ENCODE peak calls at places on chromosome 18, in five cellular contexts. D is A549, Q is HepG2, G is transverse colon, J is tibial nerve. W is an unnamed sample. For H3K4me1, the result is how much of the 10 kb centered on the place peaks cover.

GRCh38 chr18:427005-427404 is 73.5 kb downstream of the COLEC12 start:
- DNase-seq in J (no peak), G (no peak), D (no peak), Q (no peak), W (peak)

GRCh38 chr18:66440433-66440832 is 163.5 kb downstream of the CDH19 start:
- DNase-seq in J (no peak), D (no peak), G (no peak), Q (peak), W (no peak)

GRCh38 chr18:2258954-2259353 is 312.4 kb downstream of the METTL4 start:
- DNase-seq in Q (no peak), J (no peak), G (no peak), D (no peak), W (no peak)

GRCh38 chr18:55186588-55186987 is 227.3 kb upstream of the CCDC68 start:
- DNase-seq in J (no peak), D (no peak), Q (no peak), G (no peak), W (no peak)

GRCh38 chr18:21575656-21576055 is 24.8 kb downstream of the ESCO1 start:
- DNase-seq in D (no peak), G (no peak), Q (no peak), J (no peak), W (no peak)

GRCh38 chr18:32802606-32803451 is 30.0 kb upstream of the KLHL14 start:
- DNase-seq in Q (peak), G (no peak), D (no peak), J (no peak), W (no peak)

GRCh38 chr18:52339891-52340371 is at the start of gene DCC:
- DNase-seq in G (peak), D (peak), J (no peak), Q (peak), W (no peak)

GRCh38 chr18:55262021-55262560 is 302.8 kb upstream of the CCDC68 start:
- DNase-seq in J (no peak), G (no peak), Q (no peak), D (no peak), W (no peak)

GRCh38 chr18:61335737-61336555 is 2.7 kb downstream of the CDH20 start:
- DNase-seq in J (no peak), G (no peak), Q (no peak), D (no peak), W (no peak)

GRCh38 chr18:3816601-3817363 is 366.8 kb downstream of the TGIF1 start:
- DNase-seq in Q (peak), D (peak), J (no peak), G (no peak), W (no peak)

GRCh38 chr18:11146238-11146946 is 3.0 kb downstream of the PIEZO2 start:
- DNase-seq in D (no peak), J (no peak), Q (no peak), G (no peak), W (no peak)

GRCh38 chr18:33901894-33902512 is 322.7 kb downstream of the NOL4 start:
- DNase-seq in G (no peak), J (no peak), D (no peak), Q (no peak), W (no peak)

GRCh38 chr18:75247041-75247551 is 36.5 kb downstream of the TSHZ1 start:
- DNase-seq in D (no peak), Q (no peak), J (no peak), G (no peak), W (no peak)

GRCh38 chr18:28359177-28359576 is 182.2 kb upstream of the CDH2 start:
- DNase-seq in D (no peak), Q (no peak), G (no peak), J (no peak), W (no peak)
- H3K4me1 ChIP-seq in D (under half), Q (under half), G (under half), J (under half), W (under half)

GRCh38 chr18:46222093-46222492 is 117.9 kb downstream of the HAUS1 start:
- DNase-seq in G (no peak), J (no peak), Q (no peak), D (no peak), W (no peak)

GRCh38 chr18:46224181-46224775 is 120.1 kb downstream of the HAUS1 start:
- DNase-seq in J (no peak), Q (no peak), G (no peak), D (no peak), W (no peak)

GRCh38 chr18:46215902-46216723 is 111.9 kb downstream of the HAUS1 start:
- DNase-seq in Q (no peak), D (no peak), G (no peak), J (no peak), W (no peak)

GRCh38 chr18:46222710-46223360 is 118.7 kb downstream of the HAUS1 start:
- DNase-seq in J (no peak), Q (no peak), D (no peak), G (no peak), W (no peak)

DNA sequence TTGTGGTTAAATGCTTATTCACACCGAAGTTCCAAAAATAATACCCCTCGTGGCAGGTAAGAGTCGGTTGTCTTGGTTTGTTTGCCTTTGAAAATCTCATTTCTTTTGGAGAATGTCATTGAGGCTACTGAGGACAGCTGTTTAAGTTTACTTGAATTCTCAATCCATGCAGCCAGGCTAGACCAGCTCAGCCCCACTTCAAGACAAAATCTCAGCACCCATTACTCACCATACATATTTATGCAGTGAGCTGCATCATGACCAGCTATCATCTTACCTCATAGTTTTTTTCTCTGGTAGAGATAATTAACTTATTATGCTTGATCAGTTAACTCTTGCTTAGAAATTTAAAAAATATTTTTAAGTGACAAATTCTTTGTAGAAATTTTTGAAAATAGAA is 115.9 kb downstream of the HAUS1 start:
- DNase-seq in Q (no peak), J (no peak), G (no peak), D (no peak), W (no peak)
- TF ChIP-seq EP300 in Q (no peak), J (no peak), G (no peak), D (no peak), W (no peak)

DNA sequence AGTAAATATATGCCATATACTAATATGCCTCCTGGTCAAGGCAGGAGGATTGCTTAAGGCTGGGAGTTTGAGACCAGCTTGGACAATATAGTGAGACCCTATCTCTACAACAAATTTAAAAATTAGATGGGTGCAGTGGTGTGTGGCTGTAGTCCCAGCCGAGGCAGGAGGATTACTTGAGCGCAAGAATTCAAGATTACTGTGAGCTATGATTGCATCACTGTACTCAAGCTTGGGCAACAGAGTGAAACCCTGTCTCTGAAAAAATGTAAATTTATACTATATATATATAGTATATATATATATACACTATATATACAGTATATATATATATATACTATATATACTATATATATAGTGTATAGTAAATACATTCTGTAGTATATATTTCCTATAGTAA is 30.0 kb upstream of the NPC1 start:
- DNase-seq in D (no peak), Q (no peak), G (no peak), J (no peak), W (no peak)
- H3K4me1 ChIP-seq in D (under half), Q (under half), G (under half), J (under half), W (under half)

DNA sequence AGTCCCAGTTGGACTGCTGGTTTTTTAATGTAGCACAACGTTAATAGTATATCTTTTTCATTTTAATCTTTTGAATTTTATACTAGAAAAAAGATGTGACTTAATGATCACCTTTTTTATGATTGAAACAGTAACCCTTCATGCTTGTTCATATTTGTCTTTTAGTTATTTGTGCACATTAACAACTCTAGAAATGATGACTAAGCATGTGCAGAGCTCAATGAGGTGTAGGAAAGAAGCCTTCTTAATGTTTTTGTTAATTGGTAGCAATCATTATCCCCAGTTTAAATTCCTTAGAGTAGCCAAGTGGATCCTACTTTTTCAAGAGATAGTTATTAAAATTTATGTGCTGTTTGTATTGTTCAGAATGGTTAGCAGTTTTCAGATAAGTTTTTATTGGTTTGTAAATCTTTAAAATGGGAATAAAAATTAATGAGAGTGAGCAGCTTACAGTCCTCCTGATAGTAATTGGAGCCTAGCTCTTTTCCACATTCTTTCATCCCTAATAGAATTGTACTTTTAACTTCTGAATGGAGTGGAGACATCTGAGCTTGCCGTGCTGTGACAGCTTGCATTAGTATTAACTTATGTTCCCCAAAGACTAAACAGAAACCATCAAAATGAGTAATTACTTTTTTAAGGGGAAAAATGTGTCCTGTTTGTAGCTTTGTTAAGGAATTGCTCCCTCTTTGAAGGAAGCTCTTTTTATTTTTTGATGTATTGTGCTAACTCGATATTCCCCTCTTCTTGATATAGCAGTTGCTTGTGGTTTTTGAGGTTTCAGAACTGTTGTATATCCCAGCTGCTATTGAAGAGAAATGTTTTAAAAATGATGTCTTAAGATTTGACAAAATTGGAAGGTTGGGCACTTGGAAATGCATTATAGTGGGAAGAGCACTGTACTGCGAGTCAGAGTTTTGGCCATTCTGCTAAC is 17.3 kb downstream of the PIK3C3 start:
- DNase-seq in Q (no peak), G (no peak), J (no peak), D (no peak), W (no peak)
- TF ChIP-seq EP300 in Q (no peak), G (no peak), J (no peak), D (no peak), W (no peak)

DNA sequence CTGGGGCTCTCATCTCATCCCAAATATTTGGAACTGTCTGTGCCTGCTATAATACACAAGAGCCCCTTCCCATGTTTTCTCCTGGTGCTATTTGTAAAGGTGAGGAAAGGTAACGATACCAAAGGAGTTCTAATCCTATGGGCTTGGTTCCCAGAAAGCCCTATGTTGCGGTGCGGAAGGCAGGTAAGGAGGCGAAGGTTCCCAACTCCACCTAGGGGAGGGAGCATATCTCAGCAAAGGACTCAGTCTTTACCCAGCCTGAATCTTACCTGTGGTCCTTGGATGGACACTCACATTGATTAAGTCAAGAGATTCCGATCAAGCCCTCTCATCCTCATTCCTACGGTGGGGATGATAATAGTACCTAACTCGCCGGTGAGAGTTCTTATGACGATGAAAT is 140.1 kb downstream of the BCL2 start:
- DNase-seq in G (no peak), J (no peak), Q (no peak), D (no peak), W (no peak)
- H3K4me1 ChIP-seq in G (half or more), J (under half), Q (under half), D (under half), W (half or more)

GRCh38 chr18:57630002-57630758 is 8.5 kb upstream of the NARS1 start:
- DNase-seq in G (peak), D (peak), J (peak), Q (peak), W (peak)
- TF ChIP-seq EP300 in G (no peak), D (no peak), J (peak), Q (no peak), W (no peak)

DNA sequence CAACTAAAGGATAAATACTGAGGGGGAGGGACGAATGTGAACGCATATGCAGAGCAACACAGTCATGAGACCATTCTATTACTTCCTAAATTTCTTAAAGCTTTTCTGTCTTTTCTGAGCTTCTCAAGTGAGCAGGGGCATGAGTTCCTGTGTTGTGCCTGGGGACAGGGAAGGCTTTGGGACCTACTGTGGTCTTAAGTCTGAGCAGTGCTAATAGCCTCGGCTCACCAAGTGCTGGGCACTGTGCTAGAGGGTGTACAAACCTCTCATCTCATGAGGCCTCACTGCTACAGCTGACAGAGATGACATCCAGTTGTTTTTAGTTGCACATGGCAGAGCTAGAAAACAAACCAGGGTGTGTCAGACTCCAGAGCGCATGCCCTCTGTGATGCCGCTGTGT is 182.4 kb downstream of the NEDD4L start:
- DNase-seq in D (no peak), J (no peak), G (no peak), Q (no peak), W (no peak)
- H3K4me1 ChIP-seq in D (half or more), J (under half), G (half or more), Q (half or more), W (under half)

DNA sequence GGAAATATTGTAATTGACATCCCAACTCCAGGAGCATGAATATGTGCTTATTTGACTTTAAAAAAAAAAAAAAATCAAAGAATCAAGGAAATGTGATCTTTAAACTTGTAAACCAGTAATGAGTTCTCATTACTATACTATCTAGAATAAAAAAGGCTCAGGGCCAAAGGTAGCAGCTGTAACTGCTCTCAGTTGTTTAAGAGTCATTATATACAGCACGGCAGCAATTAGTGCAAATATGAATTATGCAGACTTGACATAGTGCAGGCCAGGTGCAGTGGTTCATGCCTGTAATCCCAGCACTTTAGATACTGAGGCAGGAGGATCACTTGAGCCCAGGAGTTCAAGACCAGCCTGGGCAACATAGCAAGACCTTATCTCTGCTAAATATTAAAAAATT is 125.7 kb upstream of the TTC39C start:
- DNase-seq in Q (no peak), G (no peak), D (no peak), J (no peak), W (no peak)
- TF ChIP-seq EP300 in Q (no peak), G (no peak), D (no peak), J (no peak), W (no peak)

DNA sequence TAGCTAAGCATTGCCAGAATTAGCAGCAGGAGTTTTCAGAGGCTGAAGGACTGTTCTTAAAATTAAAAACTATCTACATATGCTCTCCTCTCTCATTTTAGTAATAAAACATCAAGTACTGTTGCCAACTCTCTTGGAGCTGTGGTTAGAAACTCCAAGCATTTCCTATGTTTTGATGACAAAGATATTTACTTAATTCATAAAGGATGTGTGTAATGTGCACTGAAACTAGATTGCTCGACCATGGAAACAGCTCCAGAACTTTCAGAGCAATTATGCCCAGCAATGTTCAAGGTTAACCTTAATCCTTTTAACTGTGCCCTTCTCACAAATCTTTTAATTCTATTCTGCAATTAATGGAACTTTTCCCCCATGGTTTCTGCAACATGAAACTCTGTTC is 8.4 kb downstream of the GRP start:
- DNase-seq in D (no peak), Q (no peak), G (no peak), J (no peak), W (no peak)
- H3K4me1 ChIP-seq in D (under half), Q (under half), G (under half), J (under half), W (under half)

DNA sequence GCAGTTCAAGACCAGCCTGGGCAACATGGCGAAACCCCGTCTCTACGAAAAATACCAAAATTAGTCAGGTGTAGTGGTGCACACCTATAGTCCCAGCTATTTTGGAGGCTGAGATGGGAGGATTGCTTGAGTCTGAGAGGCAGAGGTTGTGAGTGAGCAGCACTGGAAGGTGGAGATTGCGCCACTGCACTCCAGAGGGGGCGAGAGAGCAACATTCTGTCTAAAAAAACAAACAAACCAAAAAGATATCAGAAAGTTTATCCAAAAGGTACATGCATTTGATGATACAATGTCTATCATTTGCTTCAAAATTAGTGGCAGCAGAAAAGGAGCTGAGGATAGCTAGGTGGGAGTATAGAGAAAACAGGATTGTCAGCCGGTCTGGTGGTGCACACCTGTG is 39.8 kb upstream of the CABLES1 start:
- DNase-seq in J (no peak), Q (no peak), G (no peak), D (no peak), W (no peak)
- TF ChIP-seq EP300 in J (no peak), Q (no peak), G (no peak), D (no peak), W (no peak)